ENCODE peak calls at places on chromosome 21, in five cellular contexts. W, Q, O, S and T are unnamed samples.

GRCh38 chr21:18602711-18603110 is 199.1 kb upstream of the TMPRSS15 start:
- DNase-seq in O (peak), S (no peak), W (no peak), Q (no peak), T (no peak)

GRCh38 chr21:17789085-17789484 is 30.1 kb downstream of the C21orf91 start:
- DNase-seq in Q (no peak), O (peak), S (no peak), W (no peak), T (no peak)

GRCh38 chr21:38223893-38224540 is 32.8 kb upstream of the KCNJ15 start:
- DNase-seq in O (no peak), S (peak), W (peak), Q (peak), T (no peak)

GRCh38 chr21:39127506-39127905 is 55.7 kb downstream of the PSMG1 start:
- DNase-seq in S (no peak), O (no peak), Q (no peak), W (no peak), T (no peak)

GRCh38 chr21:16794944-16795343 is 717.9 kb upstream of the CXADR start:
- DNase-seq in O (no peak), W (peak), Q (peak), S (peak), T (no peak)

GRCh38 chr21:20040768-20041167 is 957.4 kb upstream of the NCAM2 start:
- DNase-seq in W (no peak), O (peak), S (peak), Q (no peak), T (no peak)

GRCh38 chr21:32613436-32614043 is 1.4 kb upstream of the CFAP298 start:
- DNase-seq in Q (no peak), S (no peak), W (no peak), O (no peak), T (no peak)

GRCh38 chr21:29829514-29830255 is 110.1 kb downstream of the GRIK1 start:
- DNase-seq in O (no peak), S (peak), Q (no peak), W (peak), T (no peak)

GRCh38 chr21:28737671-28738279 is 254.9 kb downstream of the LTN1 start:
- DNase-seq in S (peak), Q (no peak), O (no peak), W (peak), T (no peak)

GRCh38 chr21:38958940-38959685 is 153.4 kb downstream of the ETS2 start:
- DNase-seq in S (peak), Q (peak), O (no peak), W (peak), T (no peak)

GRCh38 chr21:43726686-43727570 is 8.0 kb downstream of the PDXK start:
- DNase-seq in W (no peak), O (no peak), Q (peak), S (no peak), T (no peak)

GRCh38 chr21:38170283-38170682 is 86.5 kb upstream of the KCNJ15 start:
- DNase-seq in O (peak), W (peak), Q (peak), S (peak), T (peak)

GRCh38 chr21:21019681-21020080 is 21.5 kb downstream of the NCAM2 start:
- DNase-seq in W (no peak), Q (no peak), S (no peak), O (no peak), T (no peak)

GRCh38 chr21:24514081-24514733 is 1093.1 kb downstream of the MRPL39 start:
- DNase-seq in O (peak), W (no peak), S (peak), Q (no peak), T (no peak)

GRCh38 chr21:14918542-14918941 is 146.3 kb downstream of the NRIP1 start:
- DNase-seq in W (peak), O (no peak), S (no peak), Q (no peak), T (no peak)

GRCh38 chr21:15687208-15687607 is 42.6 kb upstream of the USP25 start:
- DNase-seq in O (no peak), Q (no peak), S (peak), W (peak), T (no peak)

GRCh38 chr21:41612674-41613250 is 104.8 kb upstream of the TMPRSS2 start:
- DNase-seq in Q (peak), O (no peak), S (peak), W (peak), T (peak)

GRCh38 chr21:41611441-41611840 is 103.5 kb upstream of the TMPRSS2 start:
- DNase-seq in W (no peak), S (no peak), Q (no peak), O (no peak), T (no peak)

GRCh38 chr21:41613421-41613998 is 105.6 kb upstream of the TMPRSS2 start:
- DNase-seq in S (no peak), O (no peak), Q (no peak), W (no peak), T (no peak)

GRCh38 chr21:41611966-41612606 is 104.1 kb upstream of the TMPRSS2 start:
- DNase-seq in W (peak), S (peak), O (peak), Q (peak), T (peak)

DNA sequence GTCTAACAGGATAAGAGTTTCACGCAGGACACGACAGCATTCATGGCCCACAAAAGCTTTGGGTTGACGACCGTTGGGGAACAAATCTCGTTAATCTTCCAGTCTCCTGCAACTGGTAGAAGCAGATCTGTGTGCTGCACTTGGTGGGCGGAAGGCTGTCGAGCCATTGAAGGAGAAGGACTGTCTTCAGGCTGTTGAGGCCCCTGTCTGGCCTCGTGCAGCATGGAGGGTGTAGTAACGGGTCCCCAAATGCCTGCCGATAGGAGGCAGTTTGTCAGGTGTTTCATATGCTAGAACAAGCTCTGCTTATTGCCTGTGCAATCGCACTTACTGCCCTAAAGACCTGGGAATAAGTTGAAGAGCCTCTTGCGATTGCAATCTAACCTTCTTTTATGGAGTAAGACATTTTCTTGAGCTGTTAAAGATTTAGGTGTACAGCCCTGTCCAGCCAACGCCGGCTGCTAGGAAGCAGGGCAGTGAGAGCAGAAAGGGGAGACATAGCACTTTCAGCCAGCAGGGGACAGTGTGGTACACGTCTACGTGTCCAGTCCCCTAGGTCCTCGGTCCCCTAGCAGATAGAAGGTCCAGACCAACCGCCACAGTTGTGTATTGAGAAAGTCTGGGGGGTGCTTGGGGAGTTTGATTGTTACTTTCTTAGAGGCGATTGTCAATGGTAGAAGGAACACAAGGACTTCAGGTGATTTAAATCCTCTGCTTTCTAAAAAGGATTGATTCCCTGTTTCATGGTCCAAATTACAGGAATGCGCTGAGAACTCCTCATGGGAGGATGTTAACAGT is 102.3 kb upstream of the TMPRSS2 start:
- DNase-seq in S (peak), W (peak), Q (peak), O (peak), T (peak)
- TF ChIP-seq CTCF in S (peak), W (peak), Q (peak), O (peak), T (peak)

GRCh38 chr21:41932191-41932575 is 21.6 kb downstream of the C2CD2 start:
- DNase-seq in S (peak), Q (no peak), W (peak), O (no peak), T (no peak)
- TF ChIP-seq CTCF in S (peak), Q (no peak), W (peak), O (no peak), T (no peak)

GRCh38 chr21:41861987-41862386 is 17.2 kb downstream of the PRDM15 start:
- DNase-seq in Q (no peak), S (no peak), O (no peak), W (peak), T (no peak)
- TF ChIP-seq CTCF in Q (no peak), S (no peak), O (no peak), W (no peak), T (no peak)

GRCh38 chr21:26280715-26281310 is 110.2 kb upstream of the APP start:
- DNase-seq in S (no peak), W (peak), Q (no peak), O (no peak), T (no peak)
- TF ChIP-seq CTCF in S (no peak), W (no peak), Q (no peak), O (no peak), T (no peak)

DNA sequence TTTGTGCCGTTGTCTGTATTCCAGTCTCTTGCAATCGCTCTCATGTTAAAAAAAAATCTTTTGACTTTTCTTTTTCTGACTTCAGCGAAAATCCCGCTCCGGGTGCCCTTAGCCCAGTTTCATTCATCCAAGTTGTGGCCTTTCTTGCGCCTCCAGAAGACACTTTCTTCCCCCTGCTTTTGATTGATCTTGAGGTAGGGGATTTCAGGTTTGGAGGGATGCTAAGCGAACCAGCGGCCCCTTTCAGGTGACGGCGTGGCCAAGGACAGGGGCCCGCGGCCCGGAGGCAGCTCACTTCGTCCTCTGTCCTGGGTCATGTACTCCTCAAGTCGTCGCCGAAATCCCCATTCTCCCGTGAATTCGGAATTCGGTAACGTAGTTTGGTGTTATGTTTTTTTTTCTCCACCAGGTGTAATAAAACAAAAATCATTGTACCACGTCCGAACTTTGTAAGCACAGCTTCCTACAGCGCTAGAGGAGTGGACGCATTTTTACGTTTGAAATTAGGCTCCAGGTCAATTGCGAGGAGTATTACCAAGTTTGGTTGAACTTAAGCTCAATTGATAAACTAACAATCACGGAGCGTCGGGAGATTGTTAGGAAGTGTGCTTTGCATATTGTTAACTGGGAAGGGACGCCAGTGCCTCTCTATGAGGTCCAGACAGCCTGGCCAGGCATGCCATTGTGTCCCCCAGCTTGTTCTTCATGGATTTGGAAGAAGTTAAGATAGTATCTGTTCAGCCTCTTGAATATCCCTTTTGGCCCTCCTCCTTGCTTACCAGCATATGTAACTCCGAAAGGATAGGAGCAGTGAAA is 1.1 kb downstream of the MRPS6 start:
- DNase-seq in W (no peak), S (no peak), Q (no peak), O (no peak), T (no peak)
- TF ChIP-seq CTCF in W (no peak), S (no peak), Q (no peak), O (no peak), T (no peak)

DNA sequence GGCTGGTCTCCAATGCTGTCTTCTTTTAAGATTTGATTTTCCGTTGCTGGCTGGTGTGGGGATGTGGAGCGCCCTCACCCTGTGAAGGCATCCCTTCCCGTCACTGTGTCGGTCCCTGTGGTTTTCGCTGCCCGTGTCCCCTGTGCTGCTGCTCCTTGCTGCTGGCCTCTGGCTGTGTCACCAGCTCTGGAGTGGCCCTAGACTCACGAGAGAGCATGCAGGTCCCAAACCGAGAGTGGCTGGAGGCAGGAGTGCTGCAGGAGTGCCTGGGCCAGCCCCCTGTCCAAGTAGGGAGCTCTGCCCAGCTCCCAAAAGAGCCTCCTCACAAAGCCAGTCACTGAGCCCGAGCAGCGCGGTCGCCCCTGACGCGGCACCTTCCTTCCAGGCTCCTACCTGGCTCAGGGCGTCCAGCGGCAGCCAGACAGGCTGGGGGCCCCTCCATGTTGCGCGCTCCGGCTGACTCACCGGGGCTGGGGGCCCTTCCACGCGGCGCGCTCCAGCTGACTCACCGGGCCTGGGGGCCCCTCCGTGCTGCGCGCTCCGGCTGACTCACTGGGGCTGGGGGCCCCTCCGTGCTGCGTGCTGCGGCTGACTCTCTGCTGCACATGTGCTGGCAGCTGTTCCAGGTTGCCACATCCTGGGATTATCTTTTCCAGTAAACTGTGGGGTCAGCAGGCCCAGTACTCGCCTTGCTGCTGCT is 106.7 kb upstream of the COL6A1 start:
- DNase-seq in O (no peak), Q (no peak), W (peak), S (peak), T (no peak)
- TF ChIP-seq CTCF in O (no peak), Q (no peak), W (no peak), S (no peak), T (no peak)

DNA sequence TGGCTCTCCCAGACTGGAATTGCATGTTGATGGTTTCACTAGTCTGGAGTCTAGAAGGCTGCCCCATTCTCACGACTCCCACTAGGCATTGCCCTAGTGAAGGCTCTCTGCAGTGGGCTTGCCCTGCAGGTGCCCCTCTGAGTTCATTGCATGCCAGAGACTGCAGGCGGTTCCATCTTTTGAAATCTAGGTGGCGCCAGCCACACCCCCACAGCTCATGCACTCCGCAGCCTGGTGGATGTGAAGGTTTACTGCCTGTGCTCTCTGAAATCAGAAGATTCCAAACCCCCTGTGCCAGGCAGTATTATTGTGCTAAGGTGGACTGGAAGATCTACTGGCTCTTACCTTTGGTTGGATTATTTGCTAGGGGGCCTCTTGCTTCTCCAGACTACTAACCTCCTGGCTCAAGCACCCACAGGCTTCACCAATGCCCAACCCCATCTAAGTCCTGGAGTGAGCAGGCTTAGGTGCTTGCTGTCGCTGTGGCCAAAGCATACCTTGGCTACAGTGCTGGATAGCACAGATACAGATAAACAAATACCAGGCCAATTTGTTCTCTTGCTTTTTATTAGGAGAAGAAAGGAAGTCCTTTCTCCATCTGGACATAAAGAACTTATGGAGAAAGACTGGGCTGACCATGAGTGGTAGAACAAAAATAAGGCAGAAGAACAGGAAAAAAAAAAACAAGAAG is 83.5 kb upstream of the SIM2 start:
- DNase-seq in S (no peak), Q (no peak), O (no peak), W (no peak), T (no peak)
- TF ChIP-seq CTCF in S (peak), Q (no peak), O (no peak), W (no peak), T (no peak)